ENCODE peak calls at places on chromosomes 12 and 14, in eight cellular contexts. D, F, C, N, B, J, L and Q are unnamed samples.

GRCh38 chr12:52042706-52043385 is 8.4 kb upstream of the NR4A1 start:
- DNase-seq in D (no peak), F (no peak), C (no peak), N (no peak), B (no peak), J (no peak), L (no peak), Q (no peak)

GRCh38 chr14:67515386-67516079 is 17.6 kb upstream of the PLEKHH1 start:
- DNase-seq in D (no peak), F (no peak), C (peak), N (peak), B (no peak), J (peak), L (no peak), Q (peak)

GRCh38 chr12:44874981-44875416 is 1.1 kb downstream of the NELL2 start:
- DNase-seq in D (no peak), F (no peak), C (no peak), N (peak), B (no peak), J (no peak), L (no peak), Q (no peak)

GRCh38 chr14:60349663-60350365 is 100.8 kb downstream of the PPM1A start:
- DNase-seq in D (peak), F (no peak), C (no peak), N (peak), B (peak), J (peak), L (peak), Q (no peak)

GRCh38 chr12:129673807-129674206 is 230.0 kb downstream of the TMEM132D start:
- DNase-seq in D (no peak), F (no peak), C (no peak), N (no peak), B (no peak), J (no peak), L (no peak), Q (no peak)

GRCh38 chr14:26444745-26445144 is 153.1 kb downstream of the NOVA1 start:
- DNase-seq in D (peak), F (no peak), C (no peak), N (no peak), B (no peak), J (no peak), L (no peak), Q (no peak)

GRCh38 chr14:44798386-44799242 is 163.1 kb downstream of the KLHL28 start:
- DNase-seq in D (no peak), F (no peak), C (no peak), N (no peak), B (no peak), J (no peak), L (no peak), Q (no peak)

GRCh38 chr14:89921896-89922548 is 32.5 kb downstream of the EFCAB11 start:
- DNase-seq in D (peak), F (no peak), C (no peak), N (no peak), B (no peak), J (peak), L (no peak), Q (no peak)

GRCh38 chr14:50311337-50311973 is 574 bp downstream of the L2HGDH start:
- DNase-seq in D (peak), F (no peak), C (no peak), N (no peak), B (peak), J (no peak), L (no peak), Q (no peak)

GRCh38 chr14:68806526-68807147 is 13.8 kb upstream of the ZFP36L1 start:
- DNase-seq in D (no peak), F (no peak), C (no peak), N (no peak), B (no peak), J (no peak), L (no peak), Q (no peak)

GRCh38 chr14:22314183-22314820 is 274.7 kb downstream of the DAD1 start:
- DNase-seq in D (peak), F (no peak), C (no peak), N (no peak), B (peak), J (peak), L (no peak), Q (no peak)

GRCh38 chr14:76550534-76550933 is 174.6 kb downstream of the ESRRB start:
- DNase-seq in D (no peak), F (no peak), C (no peak), N (no peak), B (no peak), J (no peak), L (no peak), Q (no peak)

GRCh38 chr14:52299692-52300278 is 14.3 kb upstream of the PTGER2 start:
- DNase-seq in D (peak), F (no peak), C (no peak), N (no peak), B (no peak), J (no peak), L (no peak), Q (no peak)

GRCh38 chr14:54796961-54797360 is 105.7 kb downstream of the GCH1 start:
- DNase-seq in D (peak), F (no peak), C (no peak), N (no peak), B (no peak), J (no peak), L (no peak), Q (no peak)

GRCh38 chr14:21734457-21735074 is 60.9 kb upstream of the OR4E1 start:
- DNase-seq in D (peak), F (no peak), C (peak), N (no peak), B (peak), J (no peak), L (no peak), Q (no peak)

GRCh38 chr12:24246921-24247320 is 297.5 kb upstream of the SOX5 start:
- DNase-seq in D (no peak), F (no peak), C (no peak), N (no peak), B (no peak), J (no peak), L (no peak), Q (no peak)

GRCh38 chr12:25648460-25648859 is 95.4 kb upstream of the LMNTD1 start:
- DNase-seq in D (peak), F (no peak), C (no peak), N (peak), B (peak), J (peak), L (peak), Q (no peak)

GRCh38 chr12:11269607-11270006 is at the start of gene PRB3:
- DNase-seq in D (no peak), F (no peak), C (no peak), N (no peak), B (no peak), J (no peak), L (no peak), Q (no peak)

GRCh38 chr12:62758216-62758615 is 176.7 kb downstream of the PPM1H start:
- DNase-seq in D (peak), F (no peak), C (no peak), N (no peak), B (no peak), J (no peak), L (no peak), Q (no peak)

GRCh38 chr12:53233671-53234091 is 1.7 kb upstream of the RARG start:
- DNase-seq in D (no peak), F (no peak), C (no peak), N (peak), B (no peak), J (no peak), L (no peak), Q (no peak)

GRCh38 chr12:87815738-87816137 is 213.5 kb downstream of the C12orf50 start:
- DNase-seq in D (no peak), F (no peak), C (no peak), N (no peak), B (no peak), J (no peak), L (no peak), Q (no peak)

GRCh38 chr14:54567634-54568561 is 970 bp downstream of the SAMD4A start:
- DNase-seq in D (peak), F (peak), C (peak), N (peak), B (peak), J (peak), L (peak), Q (peak)

GRCh38 chr12:131003036-131003435 is 49.3 kb downstream of the ADGRD1 start:
- DNase-seq in D (no peak), F (no peak), C (no peak), N (no peak), B (no peak), J (no peak), L (no peak), Q (no peak)

GRCh38 chr14:24068711-24069410 is 2.5 kb upstream of the CPNE6 start:
- DNase-seq in D (no peak), F (no peak), C (no peak), N (no peak), B (no peak), J (no peak), L (no peak), Q (no peak)

GRCh38 chr12:65335021-65335714 is 56.7 kb downstream of the MSRB3 start:
- DNase-seq in D (peak), F (no peak), C (no peak), N (no peak), B (peak), J (no peak), L (no peak), Q (no peak)

GRCh38 chr14:103618999-103619398 is 10.0 kb upstream of the KLC1 start:
- DNase-seq in D (no peak), F (no peak), C (no peak), N (no peak), B (no peak), J (no peak), L (no peak), Q (no peak)

GRCh38 chr14:61813101-61813596 is 50.9 kb downstream of the SNAPC1 start:
- DNase-seq in D (no peak), F (no peak), C (no peak), N (peak), B (no peak), J (peak), L (no peak), Q (no peak)

GRCh38 chr14:80621701-80622100 is 319.8 kb downstream of the CEP128 start:
- DNase-seq in D (peak), F (no peak), C (no peak), N (no peak), B (no peak), J (no peak), L (no peak), Q (no peak)

GRCh38 chr12:50984899-50985298 is 32.6 kb downstream of the HIGD1C start:
- DNase-seq in D (no peak), F (no peak), C (no peak), N (no peak), B (no peak), J (no peak), L (no peak), Q (no peak)

GRCh38 chr14:51428981-51429380 is 188.9 kb downstream of the TMX1 start:
- DNase-seq in D (no peak), F (no peak), C (no peak), N (no peak), B (no peak), J (no peak), L (no peak), Q (no peak)

GRCh38 chr12:94190623-94191022 is 42.2 kb downstream of the PLXNC1 start:
- DNase-seq in D (no peak), F (no peak), C (no peak), N (no peak), B (no peak), J (no peak), L (no peak), Q (no peak)

GRCh38 chr14:101885254-101885576 is 79.2 kb upstream of the DYNC1H1 start:
- DNase-seq in D (no peak), F (no peak), C (no peak), N (no peak), B (no peak), J (no peak), L (no peak), Q (no peak)

GRCh38 chr14:67814826-67815225 is 1.6 kb downstream of the ZFYVE26 start:
- DNase-seq in D (no peak), F (no peak), C (no peak), N (no peak), B (no peak), J (no peak), L (no peak), Q (no peak)

GRCh38 chr12:119479121-119479561 is 114.4 kb upstream of the TMEM233 start:
- DNase-seq in D (no peak), F (no peak), C (no peak), N (no peak), B (no peak), J (peak), L (no peak), Q (no peak)

GRCh38 chr12:17489452-17489851 is 600.5 kb downstream of the RERGL start:
- DNase-seq in D (no peak), F (no peak), C (no peak), N (peak), B (no peak), J (no peak), L (no peak), Q (no peak)

GRCh38 chr12:121801601-121802484 is 2.0 kb upstream of the SETD1B start:
- DNase-seq in D (peak), F (no peak), C (peak), N (no peak), B (no peak), J (no peak), L (no peak), Q (no peak)

GRCh38 chr12:25436206-25436912 is 116.7 kb downstream of the LMNTD1 start:
- DNase-seq in D (peak), F (no peak), C (peak), N (no peak), B (peak), J (peak), L (no peak), Q (no peak)

GRCh38 chr14:50829472-50830043 is 1.4 kb downstream of the NIN start:
- DNase-seq in D (no peak), F (no peak), C (no peak), N (peak), B (no peak), J (no peak), L (no peak), Q (no peak)

GRCh38 chr14:69077841-69078240 is 75.1 kb downstream of the DCAF5 start:
- DNase-seq in D (peak), F (no peak), C (no peak), N (no peak), B (peak), J (no peak), L (no peak), Q (no peak)

DNA sequence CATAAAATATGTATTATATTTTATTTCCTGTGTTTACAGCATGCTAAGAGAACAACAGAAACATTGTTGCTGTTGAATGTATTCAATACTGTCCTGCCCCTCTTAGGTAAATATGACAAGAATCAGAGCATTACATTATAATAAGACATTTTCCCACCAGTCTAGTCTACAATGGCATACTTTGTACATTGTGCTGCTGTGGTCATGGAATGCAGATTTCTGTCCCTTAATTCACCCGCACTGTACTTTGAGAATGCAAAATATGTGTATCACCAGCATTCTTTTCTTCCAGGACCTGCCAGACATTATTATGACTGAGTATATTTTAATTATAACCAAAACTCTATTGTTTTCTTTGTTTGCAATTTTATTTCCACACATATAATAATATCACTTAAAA is 16.5 kb upstream of the OR10AD1 start:
- DNase-seq in D (no peak), F (no peak), C (no peak), N (no peak), B (peak), J (no peak), L (no peak), Q (no peak)
- TF ChIP-seq CTCF in D (no peak), F (no peak), C (no peak), N (no peak), B (no peak), J (no peak), L (no peak), Q (no peak)

GRCh38 chr12:55659486-55660385 is 23.0 kb downstream of the OR10P1 start:
- DNase-seq in D (peak), F (no peak), C (no peak), N (no peak), B (peak), J (no peak), L (peak), Q (no peak)
- TF ChIP-seq CTCF in D (peak), F (peak), C (no peak), N (no peak), B (peak), J (peak), L (peak), Q (no peak)

GRCh38 chr12:108804361-108804949 is 52.9 kb downstream of the SSH1 start:
- DNase-seq in D (peak), F (no peak), C (no peak), N (no peak), B (no peak), J (no peak), L (peak), Q (no peak)

GRCh38 chr12:108801736-108802665 is 55.4 kb downstream of the SSH1 start:
- DNase-seq in D (peak), F (no peak), C (no peak), N (peak), B (no peak), J (no peak), L (peak), Q (no peak)

GRCh38 chr12:108805136-108805535 is 52.2 kb downstream of the SSH1 start:
- DNase-seq in D (no peak), F (no peak), C (no peak), N (no peak), B (no peak), J (no peak), L (no peak), Q (no peak)

GRCh38 chr12:108802666-108803036 is 54.7 kb downstream of the SSH1 start:
- DNase-seq in D (peak), F (no peak), C (no peak), N (no peak), B (no peak), J (no peak), L (no peak), Q (no peak)

GRCh38 chr12:108803428-108804105 is 53.8 kb downstream of the SSH1 start:
- DNase-seq in D (peak), F (peak), C (peak), N (peak), B (peak), J (peak), L (peak), Q (no peak)
- TF ChIP-seq CTCF in D (peak), F (peak), C (peak), N (peak), B (peak), J (peak), L (peak), Q (peak)

DNA sequence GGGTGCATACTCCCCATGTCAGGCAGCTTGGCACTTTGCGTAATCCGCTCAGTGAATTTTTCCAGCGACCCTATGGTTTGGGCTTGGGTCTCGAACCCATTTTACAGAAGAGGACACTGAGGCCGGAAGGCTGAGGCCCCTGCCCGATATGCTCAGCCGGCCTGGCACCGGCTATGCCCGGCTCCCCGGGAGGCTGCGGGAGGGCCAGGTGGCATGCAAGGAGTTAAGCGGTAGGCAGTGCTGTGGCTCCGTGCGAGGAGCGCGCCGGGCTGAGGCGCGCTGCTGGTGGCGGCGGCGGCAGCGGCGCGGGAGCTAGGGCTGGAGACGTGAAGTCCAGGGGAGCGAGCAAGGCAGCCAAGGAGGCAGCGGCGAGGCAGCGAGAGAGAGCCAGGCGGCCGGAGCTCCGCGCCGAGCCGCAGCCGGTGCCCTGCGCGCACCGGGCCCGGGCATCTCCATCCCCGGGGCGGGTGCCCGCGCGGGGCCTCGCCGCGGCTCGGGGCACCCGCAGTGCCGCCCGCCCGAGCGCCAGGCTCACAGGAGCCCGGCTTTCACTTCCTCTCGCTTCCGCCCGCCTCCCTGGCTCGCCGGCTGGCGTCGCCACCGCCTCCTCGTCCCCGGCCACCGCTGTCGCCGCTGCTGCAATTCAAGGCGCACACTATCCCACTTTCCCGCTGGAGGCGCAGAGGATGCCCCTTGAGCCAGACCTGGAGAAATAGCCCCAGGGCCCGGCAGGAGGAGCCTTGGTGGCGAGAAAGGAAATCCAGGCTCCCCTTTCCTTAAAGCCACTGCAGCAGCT is at the start of gene WSCD2:
- DNase-seq in D (no peak), F (no peak), C (no peak), N (peak), B (peak), J (peak), L (peak), Q (peak)
- TF ChIP-seq CTCF in D (no peak), F (no peak), C (no peak), N (no peak), B (no peak), J (peak), L (peak), Q (no peak)

GRCh38 chr12:101793401-101793800 is 37.4 kb downstream of the GNPTAB start:
- DNase-seq in D (no peak), F (no peak), C (no peak), N (no peak), B (no peak), J (no peak), L (no peak), Q (no peak)

GRCh38 chr12:101794574-101794973 is 36.2 kb downstream of the GNPTAB start:
- DNase-seq in D (no peak), F (no peak), C (no peak), N (no peak), B (no peak), J (no peak), L (no peak), Q (no peak)

GRCh38 chr12:101795786-101796185 is 35.0 kb downstream of the GNPTAB start:
- DNase-seq in D (no peak), F (no peak), C (no peak), N (no peak), B (no peak), J (no peak), L (no peak), Q (no peak)

GRCh38 chr12:101792046-101792931 is 38.5 kb downstream of the GNPTAB start:
- DNase-seq in D (no peak), F (no peak), C (no peak), N (no peak), B (no peak), J (no peak), L (no peak), Q (no peak)

GRCh38 chr12:101795013-101795412 is 35.7 kb downstream of the GNPTAB start:
- DNase-seq in D (no peak), F (no peak), C (no peak), N (no peak), B (no peak), J (no peak), L (no peak), Q (no peak)
- TF ChIP-seq CTCF in D (no peak), F (no peak), C (no peak), N (no peak), B (no peak), J (no peak), L (no peak), Q (no peak)